ENCODE peak calls at places on chromosomes 6 and 20, in eight cellular contexts. One of them, this sample, is unnamed.

GRCh38 chr20:63858393-63859165 is 2.7 kb upstream of the ABHD16B start:
- DNase-seq in heart left ventricle: peak; percentile 82
- DNase-seq in caudate nucleus: no peak
- DNase-seq in PC-9: no peak
- DNase-seq in endothelial cell of umbilical vein: peak; percentile 72
- DNase-seq in heart right ventricle: peak; percentile 73
- DNase-seq in RWPE1: no peak
- DNase-seq in PC-3: no peak
- DNase-seq in this sample: no peak

GRCh38 chr6:11207199-11207968 is 25.1 kb downstream of the NEDD9 start:
- DNase-seq in heart left ventricle: no peak
- DNase-seq in caudate nucleus: no peak
- DNase-seq in PC-9: peak; percentile 84
- DNase-seq in endothelial cell of umbilical vein: peak; percentile 96
- DNase-seq in heart right ventricle: no peak
- DNase-seq in RWPE1: peak; percentile 86
- DNase-seq in PC-3: peak; percentile 98
- DNase-seq in this sample: no peak

GRCh38 chr20:35600176-35600995 is 15.2 kb upstream of the SPAG4 start:
- DNase-seq in heart left ventricle: no peak
- DNase-seq in caudate nucleus: no peak
- DNase-seq in PC-9: no peak
- DNase-seq in endothelial cell of umbilical vein: no peak
- DNase-seq in heart right ventricle: no peak
- DNase-seq in RWPE1: no peak
- DNase-seq in PC-3: no peak
- DNase-seq in this sample: no peak

GRCh38 chr6:124964084-124964763 is 2.0 kb downstream of the RNF217 start:
- DNase-seq in heart left ventricle: no peak
- DNase-seq in caudate nucleus: no peak
- DNase-seq in PC-9: no peak
- DNase-seq in endothelial cell of umbilical vein: peak; percentile 64
- DNase-seq in heart right ventricle: no peak
- DNase-seq in RWPE1: no peak
- DNase-seq in PC-3: no peak
- DNase-seq in this sample: no peak

GRCh38 chr6:165456327-165456726 is 146.9 kb upstream of the C6orf118 start:
- DNase-seq in heart left ventricle: no peak
- DNase-seq in caudate nucleus: no peak
- DNase-seq in PC-9: no peak
- DNase-seq in endothelial cell of umbilical vein: no peak
- DNase-seq in heart right ventricle: no peak
- DNase-seq in RWPE1: no peak
- DNase-seq in PC-3: no peak
- DNase-seq in this sample: no peak

GRCh38 chr20:20358801-20359200 is 9.1 kb upstream of the INSM1 start:
- DNase-seq in heart left ventricle: no peak
- DNase-seq in caudate nucleus: no peak
- DNase-seq in PC-9: no peak
- DNase-seq in endothelial cell of umbilical vein: no peak
- DNase-seq in heart right ventricle: no peak
- DNase-seq in RWPE1: no peak
- DNase-seq in PC-3: no peak
- DNase-seq in this sample: no peak

GRCh38 chr6:43328528-43328927 is 19.9 kb upstream of the CRIP3 start:
- DNase-seq in heart left ventricle: no peak
- DNase-seq in caudate nucleus: no peak
- DNase-seq in PC-9: peak; percentile 31
- DNase-seq in endothelial cell of umbilical vein: no peak
- DNase-seq in heart right ventricle: peak; percentile 38
- DNase-seq in RWPE1: no peak
- DNase-seq in PC-3: peak; percentile 31
- DNase-seq in this sample: no peak

GRCh38 chr6:13006578-13007300 is 290.2 kb downstream of the PHACTR1 start:
- DNase-seq in heart left ventricle: no peak
- DNase-seq in caudate nucleus: no peak
- DNase-seq in PC-9: no peak
- DNase-seq in endothelial cell of umbilical vein: peak; percentile 9
- DNase-seq in heart right ventricle: no peak
- DNase-seq in RWPE1: no peak
- DNase-seq in PC-3: peak; percentile 33
- DNase-seq in this sample: no peak

GRCh38 chr6:116562614-116563013 is 8.7 kb upstream of the RWDD1 start:
- DNase-seq in heart left ventricle: no peak
- DNase-seq in caudate nucleus: no peak
- DNase-seq in PC-9: no peak
- DNase-seq in endothelial cell of umbilical vein: peak; percentile 56
- DNase-seq in heart right ventricle: no peak
- DNase-seq in RWPE1: no peak
- DNase-seq in PC-3: no peak
- DNase-seq in this sample: no peak

GRCh38 chr6:36123270-36124139 is 6.8 kb upstream of the MAPK13 start:
- DNase-seq in heart left ventricle: peak; percentile 89
- DNase-seq in caudate nucleus: peak; percentile 61
- DNase-seq in PC-9: peak; percentile 75
- DNase-seq in endothelial cell of umbilical vein: peak; percentile 66
- DNase-seq in heart right ventricle: peak; percentile 76
- DNase-seq in RWPE1: peak; percentile 64
- DNase-seq in PC-3: peak; percentile 91
- DNase-seq in this sample: peak; percentile 80

DNA sequence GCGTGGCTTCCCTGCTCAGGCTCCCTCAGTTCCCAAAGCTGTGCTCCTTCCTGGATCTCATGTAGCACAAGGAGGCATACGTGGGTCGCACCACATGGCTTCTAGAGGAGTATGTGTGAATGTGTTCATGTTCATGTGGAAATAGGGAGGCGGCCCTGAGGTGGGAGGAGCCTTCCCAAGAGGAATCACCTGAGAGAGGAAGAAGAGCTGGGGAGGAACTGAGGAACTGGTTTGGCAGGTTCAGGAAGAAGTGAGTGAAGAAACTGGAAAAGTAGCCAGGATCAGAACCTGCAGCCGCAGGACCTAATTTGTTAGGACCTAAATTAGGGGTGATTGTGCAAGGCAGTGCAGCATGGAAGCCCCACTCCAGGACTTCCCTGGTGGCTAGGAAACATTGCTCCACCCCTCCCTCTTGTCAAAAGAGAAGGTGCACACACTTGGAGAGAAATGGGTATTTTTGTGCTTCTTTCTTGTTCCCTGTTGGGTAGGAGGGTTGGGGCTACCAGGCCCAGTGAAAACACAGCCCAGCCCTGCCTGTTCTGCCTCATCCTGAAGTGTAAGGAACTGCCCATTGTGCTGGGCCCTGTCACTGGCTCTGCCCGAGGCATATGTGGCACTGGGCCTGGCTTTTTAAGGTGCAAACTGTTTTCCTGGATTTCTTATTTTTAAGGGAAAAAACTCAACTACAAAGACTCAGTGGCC is 20.7 kb downstream of the SYNJ2 start:
- DNase-seq in heart left ventricle: no peak
- DNase-seq in caudate nucleus: no peak
- DNase-seq in PC-9: peak; percentile 70
- DNase-seq in endothelial cell of umbilical vein: no peak
- DNase-seq in heart right ventricle: no peak
- DNase-seq in RWPE1: peak; percentile 82
- DNase-seq in PC-3: peak; percentile 79
- DNase-seq in this sample: no peak
- H3K27ac ChIP-seq in heart left ventricle: peak overlapping the region; percentile 58
- H3K27ac ChIP-seq in caudate nucleus: peak overlapping the region; percentile 91
- H3K27ac ChIP-seq in PC-9: peak overlapping the region; percentile 68
- H3K27ac ChIP-seq in endothelial cell of umbilical vein: peak overlapping the region; percentile 91
- H3K27ac ChIP-seq in heart right ventricle: peak overlapping the region; percentile 87
- H3K27ac ChIP-seq in RWPE1: peak overlapping the region; percentile 43
- H3K27ac ChIP-seq in PC-3: peak overlapping the region; percentile 84
- H3K27ac ChIP-seq in this sample: peak overlapping the region; percentile 97

GRCh38 chr20:50032955-50033666 is 50.3 kb downstream of the SNAI1 start:
- DNase-seq in heart left ventricle: no peak
- DNase-seq in caudate nucleus: no peak
- DNase-seq in PC-9: no peak
- DNase-seq in endothelial cell of umbilical vein: no peak
- DNase-seq in heart right ventricle: no peak
- DNase-seq in RWPE1: no peak
- DNase-seq in PC-3: peak; percentile 38
- DNase-seq in this sample: no peak

GRCh38 chr20:50037575-50037974 is 54.8 kb downstream of the SNAI1 start:
- DNase-seq in heart left ventricle: no peak
- DNase-seq in caudate nucleus: no peak
- DNase-seq in PC-9: no peak
- DNase-seq in endothelial cell of umbilical vein: no peak
- DNase-seq in heart right ventricle: no peak
- DNase-seq in RWPE1: no peak
- DNase-seq in PC-3: no peak
- DNase-seq in this sample: no peak

GRCh38 chr20:50037123-50037522 is 54.3 kb downstream of the SNAI1 start:
- DNase-seq in heart left ventricle: no peak
- DNase-seq in caudate nucleus: no peak
- DNase-seq in PC-9: no peak
- DNase-seq in endothelial cell of umbilical vein: no peak
- DNase-seq in heart right ventricle: no peak
- DNase-seq in RWPE1: peak; percentile 55
- DNase-seq in PC-3: no peak
- DNase-seq in this sample: no peak

GRCh38 chr20:50036703-50037102 is 53.9 kb downstream of the SNAI1 start:
- DNase-seq in heart left ventricle: no peak
- DNase-seq in caudate nucleus: no peak
- DNase-seq in PC-9: no peak
- DNase-seq in endothelial cell of umbilical vein: no peak
- DNase-seq in heart right ventricle: no peak
- DNase-seq in RWPE1: no peak
- DNase-seq in PC-3: no peak
- DNase-seq in this sample: no peak

DNA sequence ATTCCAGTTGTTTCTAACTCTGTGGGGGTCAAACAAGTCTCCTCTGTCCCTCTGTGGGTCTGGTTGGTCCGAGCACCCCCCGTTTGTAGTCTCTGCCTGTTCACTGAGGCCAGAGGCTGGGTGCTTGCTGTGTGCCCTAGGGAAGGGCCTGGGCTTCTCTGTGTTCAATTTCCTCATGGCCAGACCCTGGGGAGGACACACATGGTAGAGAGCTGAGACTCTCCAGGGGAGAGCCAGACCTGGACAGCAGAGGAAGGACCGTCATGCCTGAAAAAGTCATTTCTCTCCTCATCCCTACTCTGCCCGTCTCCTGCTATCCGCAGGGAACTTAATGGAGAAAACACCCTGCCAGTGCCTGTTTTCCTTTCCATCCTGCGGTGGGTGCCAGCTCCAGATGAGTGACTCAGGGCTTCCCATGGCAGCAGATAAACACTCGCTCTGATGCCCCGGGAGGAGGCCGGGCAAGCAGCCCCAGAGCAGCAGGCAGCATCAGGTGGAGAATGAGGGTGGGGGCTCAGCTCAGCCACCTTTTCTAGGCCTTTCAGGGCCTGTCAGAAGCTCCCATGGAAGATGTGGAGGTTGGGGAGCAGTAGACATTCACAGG is 51.9 kb downstream of the SNAI1 start:
- DNase-seq in heart left ventricle: no peak
- DNase-seq in caudate nucleus: no peak
- DNase-seq in PC-9: peak; percentile 65
- DNase-seq in endothelial cell of umbilical vein: peak; percentile 88
- DNase-seq in heart right ventricle: peak; percentile 45
- DNase-seq in RWPE1: peak; percentile 90
- DNase-seq in PC-3: peak; percentile 88
- DNase-seq in this sample: no peak
- H3K27ac ChIP-seq in heart left ventricle: no peak overlapping the region
- H3K27ac ChIP-seq in caudate nucleus: no peak overlapping the region
- H3K27ac ChIP-seq in PC-9: peak overlapping the region; percentile 70
- H3K27ac ChIP-seq in endothelial cell of umbilical vein: peak overlapping the region; percentile 97
- H3K27ac ChIP-seq in heart right ventricle: peak overlapping the region; percentile 39
- H3K27ac ChIP-seq in RWPE1: peak overlapping the region; percentile 91
- H3K27ac ChIP-seq in PC-3: peak overlapping the region; percentile 87
- H3K27ac ChIP-seq in this sample: no peak overlapping the region

GRCh38 chr6:8551386-8551785 is 116.0 kb upstream of the SLC35B3 start:
- DNase-seq in heart left ventricle: no peak
- DNase-seq in caudate nucleus: no peak
- DNase-seq in PC-9: no peak
- DNase-seq in endothelial cell of umbilical vein: no peak
- DNase-seq in heart right ventricle: no peak
- DNase-seq in RWPE1: no peak
- DNase-seq in PC-3: no peak
- DNase-seq in this sample: no peak

GRCh38 chr6:8552023-8552422 is 116.7 kb upstream of the SLC35B3 start:
- DNase-seq in heart left ventricle: no peak
- DNase-seq in caudate nucleus: no peak
- DNase-seq in PC-9: no peak
- DNase-seq in endothelial cell of umbilical vein: no peak
- DNase-seq in heart right ventricle: no peak
- DNase-seq in RWPE1: no peak
- DNase-seq in PC-3: no peak
- DNase-seq in this sample: no peak

GRCh38 chr6:8557019-8557748 is 121.8 kb upstream of the SLC35B3 start:
- DNase-seq in heart left ventricle: no peak
- DNase-seq in caudate nucleus: no peak
- DNase-seq in PC-9: no peak
- DNase-seq in endothelial cell of umbilical vein: no peak
- DNase-seq in heart right ventricle: no peak
- DNase-seq in RWPE1: no peak
- DNase-seq in PC-3: no peak
- DNase-seq in this sample: no peak

GRCh38 chr6:8558953-8559352 is 123.6 kb upstream of the SLC35B3 start:
- DNase-seq in heart left ventricle: no peak
- DNase-seq in caudate nucleus: no peak
- DNase-seq in PC-9: no peak
- DNase-seq in endothelial cell of umbilical vein: no peak
- DNase-seq in heart right ventricle: no peak
- DNase-seq in RWPE1: no peak
- DNase-seq in PC-3: peak; percentile 7
- DNase-seq in this sample: no peak

DNA sequence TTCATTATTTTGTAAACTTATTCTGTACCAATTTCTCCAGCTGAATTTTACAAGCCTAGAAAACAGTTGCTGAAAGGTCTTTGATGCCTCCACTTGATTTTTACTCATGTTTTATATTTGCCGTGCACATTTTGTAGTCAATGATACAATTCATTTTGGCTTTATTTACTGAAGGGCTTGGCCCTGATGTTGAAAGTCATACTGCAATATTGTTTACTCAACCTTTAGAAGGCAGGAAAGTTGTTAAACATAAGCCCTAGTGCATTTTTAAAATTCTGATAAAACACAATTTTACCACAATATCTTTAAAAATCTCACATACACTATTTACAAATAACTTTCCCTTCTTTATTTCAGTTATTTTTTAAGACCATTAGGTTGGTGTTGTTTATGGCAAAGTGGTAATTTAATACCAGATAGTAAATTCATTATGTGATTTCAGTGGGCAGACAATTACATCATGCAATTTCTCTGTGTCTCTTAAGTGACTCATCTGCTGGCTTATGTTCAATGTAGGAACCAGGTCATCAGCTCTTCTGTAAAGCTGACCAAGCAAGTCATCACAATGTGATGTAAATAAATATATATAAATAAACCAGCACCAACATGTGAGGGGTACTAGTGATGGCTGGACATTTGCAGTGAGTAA is 121.1 kb upstream of the SLC35B3 start:
- DNase-seq in heart left ventricle: no peak
- DNase-seq in caudate nucleus: no peak
- DNase-seq in PC-9: no peak
- DNase-seq in endothelial cell of umbilical vein: no peak
- DNase-seq in heart right ventricle: no peak
- DNase-seq in RWPE1: peak; percentile 64
- DNase-seq in PC-3: peak; percentile 84
- DNase-seq in this sample: no peak
- H3K27ac ChIP-seq in heart left ventricle: no peak overlapping the region
- H3K27ac ChIP-seq in caudate nucleus: no peak overlapping the region
- H3K27ac ChIP-seq in PC-9: peak overlapping the region; percentile 88
- H3K27ac ChIP-seq in endothelial cell of umbilical vein: no peak overlapping the region
- H3K27ac ChIP-seq in heart right ventricle: no peak overlapping the region
- H3K27ac ChIP-seq in RWPE1: no peak overlapping the region
- H3K27ac ChIP-seq in PC-3: peak overlapping the region; percentile 33
- H3K27ac ChIP-seq in this sample: no peak overlapping the region

GRCh38 chr6:137800749-137801148 is 66.3 kb upstream of the TNFAIP3 start:
- DNase-seq in heart left ventricle: no peak
- DNase-seq in caudate nucleus: no peak
- DNase-seq in PC-9: no peak
- DNase-seq in endothelial cell of umbilical vein: no peak
- DNase-seq in heart right ventricle: no peak
- DNase-seq in RWPE1: no peak
- DNase-seq in PC-3: no peak
- DNase-seq in this sample: no peak
- H3K27ac ChIP-seq in heart left ventricle: no peak overlapping the region
- H3K27ac ChIP-seq in caudate nucleus: no peak overlapping the region
- H3K27ac ChIP-seq in PC-9: no peak overlapping the region
- H3K27ac ChIP-seq in endothelial cell of umbilical vein: no peak overlapping the region
- H3K27ac ChIP-seq in heart right ventricle: no peak overlapping the region
- H3K27ac ChIP-seq in RWPE1: no peak overlapping the region
- H3K27ac ChIP-seq in PC-3: no peak overlapping the region
- H3K27ac ChIP-seq in this sample: no peak overlapping the region

This sample was measured in dorsolateral prefrontal cortex.